ENCODE peak calls at places on chromosome 15, in eight cellular contexts. N is cardiac fibroblast, D is bronchial epithelial cell, R is mucosa of gallbladder, S is caudate nucleus, T is WERI-Rb-1, U is HFF-Myc, X is SHP77. Y is an unnamed sample.

GRCh38 chr15:45550436-45550835 is 27.9 kb upstream of the SLC30A4 start:
- DNase-seq in N (peak; percentile 71), D (peak; percentile 24), R (no peak), S (no peak), T (no peak), U (no peak), X (no peak), Y (no peak)

GRCh38 chr15:76448755-76449154 is 112.2 kb downstream of the ISL2 start:
- DNase-seq in N (no peak), D (no peak), R (no peak), S (no peak), T (no peak), U (no peak), X (no peak), Y (no peak)

GRCh38 chr15:63134245-63134644 is 12.6 kb downstream of the LACTB start:
- DNase-seq in N (peak; percentile 27), D (no peak), R (no peak), S (no peak), T (no peak), U (no peak), X (no peak), Y (no peak)

GRCh38 chr15:23690450-23690852 is 3.3 kb upstream of the NDN start:
- DNase-seq in N (peak; percentile 9), D (no peak), R (peak; percentile 70), S (peak; percentile 27), T (peak; percentile 73), U (no peak), X (peak; percentile 48), Y (no peak)

GRCh38 chr15:43828061-43828657 is 1.4 kb downstream of the WDR76 start:
- DNase-seq in N (peak; percentile 23), D (no peak), R (no peak), S (no peak), T (no peak), U (no peak), X (no peak), Y (no peak)

GRCh38 chr15:99076555-99077308 is 28.1 kb upstream of the SYNM start:
- DNase-seq in N (peak; percentile 88), D (peak; percentile 80), R (peak; percentile 69), S (no peak), T (peak; percentile 65), U (peak; percentile 80), X (peak; percentile 75), Y (peak; percentile 27)

GRCh38 chr15:58598829-58599210 is 150.7 kb downstream of the ADAM10 start:
- DNase-seq in N (no peak), D (no peak), R (no peak), S (no peak), T (no peak), U (no peak), X (no peak), Y (no peak)

GRCh38 chr15:56988219-56988618 is 69.8 kb downstream of the TCF12 start:
- DNase-seq in N (no peak), D (peak; percentile 24), R (no peak), S (no peak), T (no peak), U (no peak), X (no peak), Y (no peak)

GRCh38 chr15:73940061-73940981 is 14.1 kb downstream of the LOXL1 start:
- DNase-seq in N (no peak), D (no peak), R (no peak), S (no peak), T (peak; percentile 78), U (no peak), X (no peak), Y (no peak)

GRCh38 chr15:90838066-90838465 is 30.3 kb upstream of the FURIN start:
- DNase-seq in N (no peak), D (no peak), R (no peak), S (no peak), T (peak; percentile 58), U (no peak), X (no peak), Y (no peak)

GRCh38 chr15:100926258-100926657 is 7.1 kb downstream of the LRRK1 start:
- DNase-seq in N (no peak), D (no peak), R (no peak), S (no peak), T (no peak), U (no peak), X (no peak), Y (no peak)

GRCh38 chr15:40762919-40763800 is 708 bp upstream of the GCHFR start:
- DNase-seq in N (peak; percentile 52), D (no peak), R (peak; percentile 73), S (no peak), T (peak; percentile 71), U (no peak), X (peak; percentile 88), Y (no peak)

GRCh38 chr15:98648654-98649537 is 557 bp downstream of the IGF1R start:
- DNase-seq in N (peak; percentile 56), D (no peak), R (peak; percentile 32), S (no peak), T (peak; percentile 47), U (no peak), X (no peak), Y (no peak)

GRCh38 chr15:77853910-77854309 is 221.2 kb upstream of the LINGO1 start:
- DNase-seq in N (no peak), D (no peak), R (no peak), S (no peak), T (no peak), U (no peak), X (no peak), Y (no peak)

GRCh38 chr15:71325461-71325860 is 210.2 kb downstream of the THSD4 start:
- DNase-seq in N (peak; percentile 51), D (peak; percentile 29), R (no peak), S (no peak), T (no peak), U (no peak), X (no peak), Y (no peak)

GRCh38 chr15:67066041-67067021 is 929 bp downstream of the SMAD3 start:
- DNase-seq in N (peak; percentile 40), D (no peak), R (no peak), S (no peak), T (peak; percentile 22), U (no peak), X (no peak), Y (no peak)

GRCh38 chr15:70522323-70522966 is 240.9 kb downstream of the UACA start:
- DNase-seq in N (no peak), D (no peak), R (no peak), S (no peak), T (no peak), U (no peak), X (no peak), Y (no peak)

Y was measured in brain pericyte.